ENCODE peak calls at places on chromosomes 6 and 20, in six cellular contexts. K is sigmoid colon, F is transverse colon, L is vagina, O is NB4, W is uterus. P is an unnamed sample.

GRCh38 chr6:113326781-113327180 is 530.4 kb upstream of the MARCKS start:
- DNase-seq in K (no peak), F (no peak), L (no peak), O (no peak), W (no peak), P (no peak)

GRCh38 chr6:139753198-139753861 is 378.9 kb upstream of the CITED2 start:
- DNase-seq in K (no peak), F (no peak), L (no peak), O (no peak), W (no peak), P (no peak)

GRCh38 chr6:17361013-17361412 is 32.4 kb upstream of the CAP2 start:
- DNase-seq in K (no peak), F (no peak), L (no peak), O (no peak), W (no peak), P (no peak)

GRCh38 chr20:25508083-25508770 is 77.1 kb downstream of the NINL start:
- DNase-seq in K (no peak), F (peak), L (no peak), O (no peak), W (no peak), P (peak)

GRCh38 chr20:4972506-4973251 is 28.6 kb downstream of the SLC23A2 start:
- DNase-seq in K (no peak), F (no peak), L (no peak), O (no peak), W (no peak), P (no peak)

GRCh38 chr6:71197267-71197666 is 91.3 kb upstream of the OGFRL1 start:
- DNase-seq in K (no peak), F (no peak), L (no peak), O (no peak), W (no peak), P (peak)

GRCh38 chr6:136289327-136289578 is 393 bp downstream of the BCLAF1 start:
- DNase-seq in K (peak), F (peak), L (no peak), O (peak), W (peak), P (peak)

GRCh38 chr6:75024796-75025195 is 181.1 kb downstream of the COL12A1 start:
- DNase-seq in K (no peak), F (no peak), L (no peak), O (no peak), W (no peak), P (no peak)

GRCh38 chr6:41457303-41457670 is 88.9 kb upstream of the FOXP4 start:
- DNase-seq in K (no peak), F (no peak), L (no peak), O (no peak), W (no peak), P (no peak)

GRCh38 chr20:52303281-52303950 is 111.8 kb upstream of the ZFP64 start:
- DNase-seq in K (no peak), F (no peak), L (no peak), O (no peak), W (no peak), P (no peak)

GRCh38 chr6:160505970-160506369 is 157.8 kb downstream of the SLC22A3 start:
- DNase-seq in K (no peak), F (no peak), L (no peak), O (no peak), W (no peak), P (no peak)

GRCh38 chr20:47618479-47618878 is 116.8 kb downstream of the NCOA3 start:
- DNase-seq in K (no peak), F (no peak), L (no peak), O (no peak), W (no peak), P (no peak)

GRCh38 chr20:47622118-47622665 is 120.5 kb downstream of the NCOA3 start:
- DNase-seq in K (no peak), F (no peak), L (no peak), O (no peak), W (no peak), P (no peak)

GRCh38 chr20:47620808-47621805 is 119.4 kb downstream of the NCOA3 start:
- DNase-seq in K (no peak), F (no peak), L (no peak), O (peak), W (no peak), P (no peak)
- TF ChIP-seq POLR2A in K (no peak), F (no peak), L (no peak), O (no peak), W (no peak), P (no peak)

GRCh38 chr6:27178001-27178730 is 69.3 kb upstream of the PRSS16 start:
- DNase-seq in K (peak), F (peak), L (no peak), O (peak), W (peak), P (no peak)
- TF ChIP-seq POLR2A in K (peak), F (peak), L (no peak), O (peak), W (peak), P (no peak)

GRCh38 chr20:62605996-62606395 is 36.3 kb upstream of the SLCO4A1 start:
- DNase-seq in K (no peak), F (no peak), L (no peak), O (peak), W (no peak), P (no peak)
- TF ChIP-seq POLR2A in K (no peak), F (no peak), L (no peak), O (no peak), W (no peak), P (no peak)

GRCh38 chr20:62367483-62368302 is 581 bp upstream of the LAMA5 start:
- DNase-seq in K (peak), F (peak), L (no peak), O (peak), W (no peak), P (no peak)

GRCh38 chr20:62366370-62367135 is 559 bp downstream of the LAMA5 start:
- DNase-seq in K (peak), F (no peak), L (no peak), O (no peak), W (no peak), P (no peak)

GRCh38 chr20:62368303-62368628 is 1.2 kb upstream of the LAMA5 start:
- DNase-seq in K (no peak), F (no peak), L (no peak), O (no peak), W (no peak), P (no peak)

GRCh38 chr20:62365814-62366369 is 1.2 kb downstream of the LAMA5 start:
- DNase-seq in K (peak), F (peak), L (no peak), O (no peak), W (no peak), P (peak)

DNA sequence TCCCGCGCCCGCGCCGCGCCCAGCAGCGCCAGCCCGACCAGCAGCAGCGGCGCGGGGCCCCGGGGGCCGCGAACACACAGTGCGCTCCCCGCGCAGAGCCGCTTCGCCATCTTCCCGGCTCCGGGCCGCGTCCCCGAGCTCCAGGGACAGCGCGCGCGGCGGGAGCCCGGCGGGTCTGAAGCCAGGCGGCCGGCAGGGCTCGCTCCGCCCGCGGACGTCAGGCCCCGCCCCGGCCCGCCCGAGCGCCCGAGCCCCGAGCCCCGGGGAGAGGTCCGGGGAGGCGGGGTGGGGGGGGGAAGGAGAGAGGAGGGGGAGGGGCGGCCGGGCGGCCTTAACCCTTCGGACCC is at the start of gene LAMA5:
- DNase-seq in K (peak), F (peak), L (no peak), O (peak), W (no peak), P (no peak)
- TF ChIP-seq POLR2A in K (no peak), F (no peak), L (no peak), O (no peak), W (peak), P (peak)

GRCh38 chr6:154509421-154510143 is 903 bp downstream of the CNKSR3 start:
- DNase-seq in K (peak), F (peak), L (no peak), O (no peak), W (peak), P (no peak)
- TF ChIP-seq POLR2A in K (no peak), F (no peak), L (no peak), O (no peak), W (no peak), P (no peak)

GRCh38 chr20:20839771-20840170 is 127.3 kb upstream of the RALGAPA2 start:
- DNase-seq in K (no peak), F (no peak), L (no peak), O (peak), W (no peak), P (no peak)

GRCh38 chr20:20849126-20849525 is 136.7 kb upstream of the RALGAPA2 start:
- DNase-seq in K (no peak), F (no peak), L (no peak), O (no peak), W (no peak), P (no peak)

DNA sequence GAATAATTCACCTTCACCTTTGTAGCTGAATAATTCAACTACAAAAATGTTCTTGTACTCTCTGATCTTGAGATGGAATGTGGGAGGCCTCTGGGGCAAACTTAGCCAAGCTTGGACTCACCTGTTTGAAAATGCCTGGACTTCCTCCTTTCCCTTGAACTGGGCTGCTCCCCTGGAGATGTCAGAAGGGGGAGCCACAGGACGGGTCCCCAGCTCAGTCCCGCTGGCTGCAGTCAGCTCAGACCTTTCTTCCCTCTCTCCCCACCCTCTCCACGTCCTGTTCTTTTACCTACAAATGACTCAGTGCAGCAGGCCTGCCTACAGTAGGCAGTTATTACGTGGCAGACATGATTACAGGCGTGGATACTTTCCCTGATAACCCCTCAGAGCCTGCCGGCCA is 131.5 kb upstream of the RALGAPA2 start:
- DNase-seq in K (no peak), F (no peak), L (no peak), O (peak), W (no peak), P (no peak)
- TF ChIP-seq POLR2A in K (no peak), F (no peak), L (no peak), O (no peak), W (no peak), P (no peak)

GRCh38 chr6:132816665-132817064 is 2.3 kb downstream of the RPS12 start:
- DNase-seq in K (no peak), F (no peak), L (no peak), O (peak), W (no peak), P (no peak)

GRCh38 chr6:132820629-132821381 is 6.4 kb downstream of the RPS12 start:
- DNase-seq in K (no peak), F (no peak), L (no peak), O (peak), W (no peak), P (no peak)

GRCh38 chr6:132817554-132818403 is 3.4 kb downstream of the RPS12 start:
- DNase-seq in K (no peak), F (no peak), L (no peak), O (peak), W (no peak), P (no peak)

GRCh38 chr6:132819405-132820145 is 5.2 kb downstream of the RPS12 start:
- DNase-seq in K (no peak), F (no peak), L (no peak), O (peak), W (no peak), P (no peak)

DNA sequence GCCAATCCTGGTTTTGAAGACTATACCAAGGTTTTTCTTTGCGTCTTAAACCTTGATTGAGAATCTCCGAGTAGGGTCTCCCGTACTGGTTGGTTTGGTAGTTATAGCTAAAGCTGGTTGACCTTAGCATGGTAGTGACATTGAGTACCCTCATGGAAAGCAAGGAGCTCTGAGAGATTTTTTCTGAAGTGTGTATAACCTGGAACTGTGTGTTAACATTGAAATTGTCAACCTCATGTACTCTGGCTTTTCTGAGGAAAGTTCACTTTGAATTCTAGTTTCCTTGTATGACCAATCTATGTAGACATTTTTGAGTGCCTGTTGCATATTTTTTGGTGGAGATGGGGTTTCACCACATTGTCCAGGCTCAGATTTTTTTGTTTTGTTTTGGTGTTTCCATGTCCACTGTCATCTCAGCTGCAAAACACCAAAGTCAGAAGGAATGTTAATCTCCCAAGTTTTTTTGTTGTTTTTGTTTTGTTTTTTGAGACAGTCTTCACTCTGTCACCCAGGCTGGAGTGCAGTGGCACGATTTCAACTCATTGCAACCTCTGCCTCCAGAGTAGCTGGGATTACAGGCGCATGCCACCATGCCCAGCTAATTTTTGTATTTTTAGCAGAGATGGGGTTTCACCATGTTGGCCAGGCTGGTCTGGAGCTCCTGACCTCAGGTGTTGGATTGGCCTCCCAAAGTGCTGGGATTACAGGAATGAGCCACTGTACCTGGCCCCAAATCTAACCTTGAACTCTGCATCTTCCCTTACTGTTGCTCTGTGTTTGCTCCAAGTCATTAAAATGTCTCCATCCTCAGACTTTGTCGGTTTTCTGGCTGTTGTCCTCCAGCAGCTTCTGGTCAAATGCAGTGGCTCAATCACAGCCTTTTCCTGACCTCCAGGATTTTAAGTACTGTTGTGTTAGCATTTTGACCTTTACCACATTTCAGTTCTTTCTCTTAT is 4.3 kb downstream of the RPS12 start:
- DNase-seq in K (no peak), F (no peak), L (no peak), O (peak), W (no peak), P (no peak)
- TF ChIP-seq POLR2A in K (no peak), F (no peak), L (no peak), O (no peak), W (no peak), P (no peak)

DNA sequence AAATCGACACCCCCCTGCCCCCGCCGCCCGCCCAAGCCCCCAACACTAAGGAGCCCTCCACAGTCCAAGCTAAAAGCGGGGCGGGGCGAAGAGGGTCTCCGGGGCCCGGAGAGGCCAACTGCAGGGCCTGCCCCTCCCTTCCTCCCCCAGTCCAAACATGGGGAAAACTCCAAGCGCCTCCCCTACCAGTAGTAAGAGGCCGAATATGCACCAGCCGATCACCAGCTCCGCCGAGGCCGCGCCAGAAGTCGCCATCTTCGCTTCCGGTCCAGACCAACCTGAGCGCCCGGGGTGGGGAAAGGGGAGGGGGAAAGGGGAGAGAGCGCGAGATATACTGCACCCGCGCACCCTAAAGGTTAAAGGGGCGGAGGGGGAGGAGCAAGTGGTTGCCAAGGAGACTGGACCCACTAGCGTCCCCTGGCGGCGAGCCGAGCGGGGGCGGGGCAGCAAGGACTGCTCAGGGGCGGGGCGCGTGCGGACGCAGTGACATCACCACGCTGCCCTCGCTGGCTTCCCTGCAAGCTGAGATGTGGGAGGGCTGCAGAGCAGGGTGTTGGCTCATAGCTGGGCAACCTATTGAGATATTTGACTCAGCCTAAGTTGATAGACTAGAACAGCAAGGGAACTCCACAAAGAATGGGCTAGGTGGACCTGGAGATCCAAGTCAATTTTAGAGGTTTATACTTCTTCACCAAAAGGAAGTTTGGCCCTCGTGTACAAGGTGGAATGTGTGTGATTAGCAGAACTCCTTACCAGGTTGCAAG is at the start of gene LMBRD1:
- DNase-seq in K (peak), F (peak), L (peak), O (peak), W (peak), P (peak)
- TF ChIP-seq POLR2A in K (no peak), F (no peak), L (no peak), O (peak), W (peak), P (peak)

P was measured in H54.